ENCODE peak calls at places on chromosomes 5 and 9, in nine cellular contexts. X is left ventricle myocardium inferior, L is psoas muscle, C is AG10803, B is BE2C, D is progenitor cell of endocrine pancreas, P is GM13976, V is B cell, F is ovary. M is an unnamed sample.

GRCh38 chr5:37272564-37272963 is 23.4 kb upstream of the CPLANE1 start:
- DNase-seq in X (no peak), L (no peak), C (peak; percentile 77), B (no peak), D (no peak), P (no peak), V (no peak), F (no peak), M (no peak)

GRCh38 chr9:37574996-37575395 is 1.2 kb downstream of the FBXO10 start:
- DNase-seq in X (no peak), L (no peak), C (no peak), B (peak; percentile 25), D (no peak), P (no peak), V (no peak), F (no peak), M (no peak)

GRCh38 chr5:639253-639530 is 27.1 kb downstream of the CEP72 start:
- DNase-seq in X (no peak), L (no peak), C (no peak), B (no peak), D (no peak), P (no peak), V (no peak), F (peak; percentile 23), M (no peak)

GRCh38 chr9:96450613-96451544 is 910 bp downstream of the HABP4 start:
- DNase-seq in X (peak; percentile 22), L (peak; percentile 19), C (peak; percentile 23), B (peak; percentile 26), D (peak; percentile 22), P (peak; percentile 49), V (no peak), F (peak; percentile 53), M (peak; percentile 55)

GRCh38 chr5:141326088-141326854 is 4.0 kb upstream of the PCDHGA1 start:
- DNase-seq in X (peak; percentile 74), L (peak; percentile 74), C (peak; percentile 73), B (peak; percentile 43), D (no peak), P (peak; percentile 58), V (peak; percentile 76), F (peak; percentile 65), M (peak; percentile 84)

GRCh38 chr9:99197987-99198386 is 23.8 kb downstream of the ALG2 start:
- DNase-seq in X (no peak), L (no peak), C (no peak), B (peak; percentile 52), D (no peak), P (no peak), V (no peak), F (no peak), M (no peak)

GRCh38 chr5:148540636-148541035 is 113.7 kb downstream of the HTR4 start:
- DNase-seq in X (no peak), L (no peak), C (no peak), B (no peak), D (no peak), P (no peak), V (no peak), F (no peak), M (no peak)

GRCh38 chr9:8666060-8666459 is 866.5 kb upstream of the DMAC1 start:
- DNase-seq in X (no peak), L (no peak), C (no peak), B (no peak), D (no peak), P (no peak), V (no peak), F (no peak), M (no peak)

GRCh38 chr5:5398046-5398445 is 24.4 kb upstream of the ICE1 start:
- DNase-seq in X (no peak), L (no peak), C (no peak), B (no peak), D (no peak), P (no peak), V (no peak), F (no peak), M (no peak)

DNA sequence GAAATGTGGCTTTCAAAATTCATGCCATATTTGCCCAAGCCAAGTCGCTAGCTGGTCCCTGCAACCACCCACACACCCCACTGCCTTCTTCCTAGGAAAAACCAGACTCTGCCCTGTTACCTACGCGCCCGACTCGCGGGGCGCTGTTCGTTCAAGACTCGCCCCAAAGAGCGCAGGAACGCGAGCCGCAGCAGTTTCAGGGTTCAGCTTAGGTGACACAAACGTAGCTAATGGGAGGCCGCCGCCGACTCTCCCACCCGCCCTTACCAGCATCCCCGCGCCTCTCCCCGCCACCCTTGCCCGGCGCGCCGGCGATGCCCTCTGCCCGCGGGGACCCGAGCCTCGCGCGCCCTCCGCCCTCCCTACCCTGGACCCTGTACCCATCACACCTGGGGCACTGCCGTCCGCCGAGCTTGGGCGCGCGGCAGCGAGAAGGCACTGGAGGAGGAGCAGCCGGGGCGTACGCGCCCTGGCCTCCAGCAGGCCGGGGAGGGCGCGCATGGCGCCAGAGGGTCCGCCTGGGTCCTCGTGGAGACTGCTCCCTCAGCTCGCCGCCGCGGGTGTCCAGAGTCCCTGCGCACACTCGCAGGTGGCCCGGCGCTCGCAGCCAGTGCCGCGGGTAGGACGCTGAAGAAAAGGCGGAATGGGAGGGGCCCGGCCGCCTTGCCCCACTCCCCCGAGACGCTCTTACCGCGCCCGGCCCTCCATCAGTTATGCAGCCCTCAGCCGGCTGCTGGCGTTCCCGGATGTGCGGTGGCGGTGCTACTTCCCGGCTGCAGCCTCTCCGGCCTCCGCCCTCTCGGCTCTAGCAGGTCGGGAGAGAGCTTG is at the start of gene EMB:
- DNase-seq in X (peak; percentile 68), L (peak; percentile 48), C (peak; percentile 6), B (peak; percentile 8), D (peak; percentile 63), P (peak; percentile 66), V (peak; percentile 86), F (no peak), M (peak; percentile 86)
- TF ChIP-seq CTCF in X (peak; percentile 20), L (no peak), C (no peak), B (no peak), D (peak; percentile 53), P (peak; percentile 56), V (peak; percentile 56), F (no peak), M (no peak)

DNA sequence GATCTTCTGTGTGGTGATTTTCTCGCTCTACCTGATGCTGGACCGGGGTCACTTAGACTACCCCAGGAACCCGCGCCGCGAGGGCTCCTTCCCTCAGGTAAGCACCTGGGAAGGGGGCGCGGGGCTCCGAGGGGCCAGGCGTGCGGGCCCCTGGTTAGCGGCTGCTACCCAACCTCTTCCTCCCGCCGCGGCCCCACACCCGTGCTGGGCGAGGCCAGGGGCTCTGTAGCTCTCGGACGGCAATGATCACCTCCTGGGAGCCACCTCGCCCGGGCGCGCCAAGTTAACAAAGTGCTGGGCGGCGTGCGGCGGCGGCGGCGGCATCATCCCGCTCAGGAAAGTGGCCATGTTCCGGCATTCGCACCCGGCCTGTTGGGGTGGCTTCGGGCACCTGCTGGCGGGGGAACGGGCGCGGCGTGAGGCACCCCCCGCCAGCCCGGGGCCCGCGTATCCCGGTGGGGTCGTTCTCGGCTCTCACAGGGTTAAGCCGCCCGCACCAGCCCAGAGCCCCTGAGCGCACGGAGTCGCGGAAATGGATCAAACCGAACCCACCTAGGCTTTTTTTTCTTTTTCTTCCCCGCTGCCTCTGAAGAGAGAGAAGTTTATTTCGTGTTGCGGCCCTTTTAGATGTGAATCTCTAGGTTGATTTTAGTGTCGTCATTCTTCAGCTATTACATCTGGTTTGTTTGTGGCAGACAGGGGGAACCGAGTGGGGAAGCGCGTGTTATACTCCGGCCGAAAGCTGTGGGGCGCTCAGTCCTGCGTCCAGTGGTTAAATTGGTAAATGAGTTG is 925 bp downstream of the MAN2A1 start:
- DNase-seq in X (peak; percentile 76), L (peak; percentile 74), C (peak; percentile 83), B (peak; percentile 68), D (peak; percentile 37), P (peak; percentile 49), V (peak; percentile 51), F (peak; percentile 77), M (peak; percentile 56)
- TF ChIP-seq CTCF in X (peak; percentile 87), L (peak; percentile 72), C (peak; percentile 81), B (peak; percentile 79), D (peak; percentile 56), P (peak; percentile 71), V (peak; percentile 53), F (peak; percentile 24), M (peak; percentile 38)

GRCh38 chr9:136361757-136362449 is 1.6 kb downstream of the DNLZ start:
- DNase-seq in X (no peak), L (no peak), C (peak; percentile 58), B (peak; percentile 56), D (no peak), P (no peak), V (no peak), F (no peak), M (no peak)
- TF ChIP-seq CTCF in X (peak; percentile 15), L (no peak), C (no peak), B (no peak), D (no peak), P (no peak), V (no peak), F (no peak), M (no peak)

GRCh38 chr5:33994845-33995244 is 10.4 kb upstream of the SLC45A2 start:
- DNase-seq in X (no peak), L (no peak), C (peak; percentile 90), B (no peak), D (no peak), P (no peak), V (no peak), F (no peak), M (peak; percentile 22)
- TF ChIP-seq CTCF in X (no peak), L (no peak), C (peak; percentile 41), B (no peak), D (no peak), P (peak; percentile 13), V (no peak), F (no peak), M (no peak)

DNA sequence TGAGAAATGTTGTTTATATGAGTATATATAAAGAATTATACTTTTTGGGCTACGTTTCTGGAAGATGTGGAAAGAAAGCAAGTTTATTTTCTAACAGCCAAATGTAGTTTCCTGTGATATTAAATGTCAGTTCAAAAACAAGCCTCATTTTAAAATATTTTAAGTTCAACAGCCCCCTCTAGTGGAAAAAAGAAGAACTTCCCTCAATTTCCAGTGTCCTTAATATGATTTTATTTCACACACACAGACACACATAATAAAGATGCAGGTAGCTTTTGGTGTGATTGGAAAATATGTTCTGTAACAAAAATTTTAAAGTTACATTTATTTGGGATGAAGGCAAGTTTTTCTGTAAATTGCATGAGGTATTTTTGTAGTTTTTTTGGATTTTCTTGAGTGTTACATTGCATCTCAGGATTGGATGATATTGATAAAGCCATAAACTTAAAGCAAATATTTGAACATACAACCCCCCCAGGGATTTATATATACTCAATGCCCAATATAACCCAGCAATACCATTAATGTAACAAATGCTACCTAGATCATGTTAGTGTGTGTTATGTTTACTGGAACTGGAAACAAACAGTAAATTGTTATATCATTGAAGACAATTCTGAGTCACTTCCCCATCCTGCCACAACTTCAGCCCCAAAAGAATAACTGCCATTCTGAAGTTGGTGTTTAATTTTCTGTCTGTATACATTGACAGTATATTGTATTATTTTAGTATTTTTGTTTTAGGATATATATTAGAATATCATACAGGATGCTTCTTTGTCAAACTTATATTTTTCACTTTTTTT is 54.0 kb downstream of the CCDC171 start:
- DNase-seq in X (no peak), L (no peak), C (peak; percentile 36), B (no peak), D (no peak), P (peak; percentile 54), V (no peak), F (no peak), M (peak; percentile 2)
- TF ChIP-seq CTCF in X (peak; percentile 83), L (peak; percentile 83), C (peak; percentile 63), B (peak; percentile 50), D (peak; percentile 76), P (peak; percentile 47), V (peak; percentile 82), F (peak; percentile 44), M (peak; percentile 78)

DNA sequence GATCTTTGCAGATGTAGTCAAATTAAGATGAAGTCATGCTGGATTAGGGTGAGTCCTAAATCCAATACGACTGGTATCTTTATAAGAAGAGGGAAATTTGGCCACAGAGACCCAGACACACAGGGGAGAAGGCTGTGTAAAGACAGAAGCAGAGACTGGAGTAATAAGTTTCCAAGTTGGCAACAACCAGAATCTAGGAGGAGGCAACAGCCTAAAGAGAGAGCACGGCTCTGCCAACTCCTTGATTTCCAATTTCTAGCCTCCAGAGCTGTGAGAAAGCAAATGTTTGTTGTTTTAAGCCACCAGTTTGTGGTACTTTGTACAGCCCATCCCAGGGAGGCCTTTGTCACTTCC is 74.4 kb downstream of the ATG10 start:
- DNase-seq in X (no peak), L (no peak), C (no peak), B (no peak), D (no peak), P (no peak), V (no peak), F (no peak), M (no peak)
- TF ChIP-seq CTCF in X (no peak), L (no peak), C (no peak), B (no peak), D (no peak), P (no peak), V (no peak), F (no peak), M (no peak)